ENCODE peak calls at places on chromosome 11, in four cellular contexts. B, U, J and D are unnamed samples.
A peak's percentile ranks its signal among the peaks of the same experiment; 100 is the strongest.

GRCh38 chr11:44047931-44048431 is at the start of gene ACCSL:
- DNase-seq in B (no peak), U (no peak), J (no peak), D (no peak)

GRCh38 chr11:120032766-120033390 is 105.0 kb downstream of the TRIM29 start:
- DNase-seq in B (no peak), U (no peak), J (no peak), D (peak; percentile 2)

GRCh38 chr11:2431395-2431794 is 12.9 kb downstream of the TRPM5 start:
- DNase-seq in B (no peak), U (no peak), J (no peak), D (no peak)

GRCh38 chr11:64358907-64359711 is at the start of gene RPS6KA4:
- DNase-seq in B (peak; percentile 72), U (peak; percentile 58), J (peak; percentile 51), D (peak; percentile 98)

GRCh38 chr11:120573756-120574354 is 62.3 kb downstream of the GRIK4 start:
- DNase-seq in B (no peak), U (no peak), J (no peak), D (no peak)

GRCh38 chr11:72792437-72793021 is 1.3 kb downstream of the STARD10 start:
- DNase-seq in B (no peak), U (no peak), J (no peak), D (peak; percentile 5)

GRCh38 chr11:60197442-60197841 is 14.6 kb upstream of the MS4A6A start:
- DNase-seq in B (no peak), U (no peak), J (no peak), D (no peak)

GRCh38 chr11:60924110-60924905 is at the start of gene TMEM132A:
- DNase-seq in B (no peak), U (peak; percentile 68), J (peak; percentile 73), D (peak; percentile 86)

GRCh38 chr11:34204396-34205279 is 99.2 kb downstream of the NAT10 start:
- DNase-seq in B (no peak), U (peak; percentile 63), J (no peak), D (no peak)

GRCh38 chr11:102940714-102941588 is 14.6 kb downstream of the MMP13 start:
- DNase-seq in B (peak; percentile 68), U (peak; percentile 73), J (no peak), D (peak; percentile 62)

GRCh38 chr11:92638678-92639077 is 330.8 kb upstream of the MTNR1B start:
- DNase-seq in B (no peak), U (no peak), J (no peak), D (no peak)

GRCh38 chr11:119518746-119519382 is 95.9 kb upstream of the THY1 start:
- DNase-seq in B (peak; percentile 31), U (peak; percentile 58), J (no peak), D (no peak)

GRCh38 chr11:34234086-34234740 is 123.6 kb downstream of the ABTB2 start:
- DNase-seq in B (peak; percentile 92), U (peak; percentile 78), J (no peak), D (peak; percentile 59)

GRCh38 chr11:19672591-19673206 is 39.9 kb upstream of the NAV2 start:
- DNase-seq in B (no peak), U (no peak), J (no peak), D (no peak)

GRCh38 chr11:83566948-83567347 is 280.8 kb upstream of the CCDC90B start:
- DNase-seq in B (no peak), U (peak; percentile 83), J (no peak), D (no peak)

GRCh38 chr11:91860661-91861060 is 364.0 kb upstream of the FAT3 start:
- DNase-seq in B (no peak), U (no peak), J (no peak), D (no peak)

GRCh38 chr11:34824425-34824824 is 91.8 kb downstream of the APIP start:
- DNase-seq in B (no peak), U (no peak), J (no peak), D (no peak)

GRCh38 chr11:2534131-2534956 is 89.5 kb downstream of the KCNQ1 start:
- DNase-seq in B (no peak), U (no peak), J (no peak), D (no peak)

GRCh38 chr11:1226226-1226961 is 3.5 kb downstream of the MUC5B start:
- DNase-seq in B (no peak), U (no peak), J (no peak), D (peak; percentile 64)

GRCh38 chr11:46129133-46129532 is 7.9 kb upstream of the PHF21A start:
- DNase-seq in B (no peak), U (no peak), J (no peak), D (no peak)

GRCh38 chr11:14029971-14030531 is 67.5 kb downstream of the SPON1 start:
- DNase-seq in B (no peak), U (peak; percentile 81), J (peak; percentile 65), D (no peak)

GRCh38 chr11:112961146-112961668 is at the start of gene NCAM1:
- DNase-seq in B (peak; percentile 12), U (peak; percentile 23), J (peak; percentile 88), D (peak; percentile 44)

GRCh38 chr11:1569251-1569780 is 2.8 kb downstream of the DUSP8 start:
- DNase-seq in B (no peak), U (no peak), J (no peak), D (no peak)

GRCh38 chr11:6298605-6299004 is 21.7 kb downstream of the CAVIN3 start:
- DNase-seq in B (peak; percentile 55), U (no peak), J (peak; percentile 33), D (no peak)

GRCh38 chr11:11074686-11075370 is 217.0 kb upstream of the ZBED5 start:
- DNase-seq in B (no peak), U (no peak), J (no peak), D (no peak)

GRCh38 chr11:131064373-131064991 is 148.2 kb upstream of the SNX19 start:
- DNase-seq in B (peak; percentile 69), U (peak; percentile 70), J (peak; percentile 31), D (peak; percentile 74)
- TF ChIP-seq CTCF in B (peak; percentile 85), U (peak; percentile 89), J (peak; percentile 88), D (peak; percentile 79)

GRCh38 chr11:22169833-22170232 is 23.1 kb upstream of the ANO5 start:
- DNase-seq in B (no peak), U (peak; percentile 0), J (no peak), D (no peak)
- TF ChIP-seq CTCF in B (peak; percentile 19), U (peak; percentile 13), J (peak; percentile 60), D (no peak)

DNA sequence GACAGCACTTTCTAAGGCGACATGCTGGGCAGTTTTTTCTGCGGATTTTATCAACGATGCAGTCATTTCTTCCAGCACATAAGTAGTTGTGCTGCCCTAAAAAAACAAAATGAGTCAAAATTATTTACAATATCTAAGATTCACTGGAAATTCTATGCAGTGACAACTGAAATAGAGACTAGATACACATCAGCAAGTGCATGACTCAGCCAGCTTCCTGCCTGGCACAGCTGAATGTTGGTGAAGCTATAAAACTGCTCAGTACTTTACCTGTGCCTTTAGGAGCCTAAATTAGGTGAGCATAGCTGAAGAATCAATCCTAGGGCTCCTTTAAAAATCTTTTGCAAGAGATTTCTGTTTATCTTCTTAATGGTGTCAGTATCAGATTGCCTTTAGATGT is 37.8 kb downstream of the PGR start:
- DNase-seq in B (no peak), U (no peak), J (no peak), D (no peak)
- TF ChIP-seq CTCF in B (no peak), U (no peak), J (no peak), D (no peak)

DNA sequence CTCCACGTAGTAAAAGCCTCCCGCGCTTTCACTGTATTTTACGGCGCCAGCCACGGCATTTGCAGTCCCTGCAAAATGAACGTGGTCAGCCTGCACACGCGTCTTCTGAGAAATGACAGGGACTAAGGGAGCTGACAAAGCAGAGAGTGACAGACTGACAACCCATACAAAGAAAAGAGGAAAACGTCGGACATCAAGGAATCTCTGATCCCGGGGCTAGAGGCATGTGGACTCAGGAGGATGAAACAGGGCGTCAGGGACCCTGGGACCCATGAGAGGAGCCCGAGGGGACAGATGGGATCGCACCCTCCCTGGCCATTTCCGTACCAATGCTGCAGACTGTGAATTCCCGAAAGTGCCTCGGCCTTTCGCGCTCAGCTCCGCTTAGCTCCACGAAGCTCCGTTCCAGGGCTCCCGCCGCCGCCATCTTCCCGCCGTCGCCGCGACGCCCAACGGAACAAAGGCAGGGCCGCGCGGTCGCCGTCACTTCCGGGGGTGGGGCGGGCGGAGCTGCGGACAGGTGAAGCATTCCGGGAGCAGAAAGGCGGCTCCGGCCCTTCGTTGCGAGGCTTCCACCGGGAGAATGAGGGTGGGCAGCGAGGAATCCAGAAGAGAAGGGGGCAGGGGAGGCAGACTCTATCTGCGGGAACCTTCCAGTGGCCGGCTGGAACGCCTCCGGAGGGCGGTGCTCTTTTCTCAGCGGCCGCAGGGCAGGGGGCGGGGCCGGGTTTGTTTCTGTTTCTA is at the start of gene NUP160:
- DNase-seq in B (peak; percentile 83), U (peak; percentile 29), J (peak; percentile 87), D (peak; percentile 87)
- TF ChIP-seq CTCF in B (no peak), U (no peak), J (peak; percentile 29), D (no peak)

GRCh38 chr11:117620131-117620530 is 176.9 kb downstream of the DSCAML1 start:
- DNase-seq in B (no peak), U (no peak), J (peak; percentile 13), D (no peak)

GRCh38 chr11:117618273-117618672 is 178.7 kb downstream of the DSCAML1 start:
- DNase-seq in B (no peak), U (no peak), J (no peak), D (no peak)

GRCh38 chr11:117616979-117617378 is 180.0 kb downstream of the DSCAML1 start:
- DNase-seq in B (no peak), U (no peak), J (no peak), D (no peak)

GRCh38 chr11:117620659-117621058 is 176.4 kb downstream of the DSCAML1 start:
- DNase-seq in B (no peak), U (no peak), J (no peak), D (no peak)

DNA sequence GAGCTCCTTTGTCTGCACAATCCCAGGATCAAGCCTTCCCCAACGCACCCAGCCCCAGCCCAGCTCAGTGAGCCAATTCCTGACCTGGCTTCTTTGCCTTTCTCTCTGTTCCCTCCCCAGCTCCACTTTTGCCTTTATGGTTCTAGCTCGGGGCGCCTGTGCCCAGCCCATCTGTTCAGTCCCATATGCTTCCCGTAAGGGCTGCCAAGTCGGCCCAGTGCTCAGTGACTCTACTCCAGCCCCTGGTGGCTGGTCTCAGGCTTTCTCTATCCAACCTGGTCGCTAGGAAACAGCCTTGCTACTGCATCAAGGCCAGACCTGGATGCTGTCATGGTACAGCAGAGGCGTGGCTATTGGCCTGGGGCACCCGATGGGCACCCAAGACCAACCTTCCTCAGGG is 178.1 kb downstream of the DSCAML1 start:
- DNase-seq in B (peak; percentile 9), U (no peak), J (no peak), D (no peak)
- TF ChIP-seq CTCF in B (no peak), U (no peak), J (no peak), D (no peak)